ENCODE peak calls at places on chromosomes 6 and 20, in ten cellular contexts. D, T, O, M, V, S, C, J, U and Z are unnamed samples.

GRCh38 chr6:125818659-125819297 is 28.0 kb downstream of the NCOA7 start:
- DNase-seq in D (no peak), T (no peak), O (no peak), M (no peak), V (no peak), S (peak), C (no peak), J (no peak), U (no peak), Z (no peak)

GRCh38 chr6:163831736-163832135 is 417.2 kb downstream of the QKI start:
- DNase-seq in D (no peak), T (no peak), O (no peak), M (no peak), V (no peak), S (no peak), C (no peak), J (no peak), U (no peak), Z (no peak)

GRCh38 chr6:170011233-170012142 is 260.1 kb downstream of the ERMARD start:
- DNase-seq in D (peak), T (peak), O (no peak), M (no peak), V (no peak), S (no peak), C (no peak), J (no peak), U (no peak), Z (peak)

GRCh38 chr6:113694278-113695077 is 162.7 kb upstream of the MARCKS start:
- DNase-seq in D (no peak), T (no peak), O (no peak), M (no peak), V (no peak), S (peak), C (no peak), J (no peak), U (no peak), Z (no peak)

GRCh38 chr6:88143768-88144167 is 22.4 kb downstream of the CNR1 start:
- DNase-seq in D (no peak), T (no peak), O (no peak), M (no peak), V (no peak), S (no peak), C (no peak), J (no peak), U (no peak), Z (no peak)

GRCh38 chr20:51860015-51860882 is 57.9 kb upstream of the SALL4 start:
- DNase-seq in D (no peak), T (no peak), O (peak), M (no peak), V (no peak), S (peak), C (no peak), J (no peak), U (no peak), Z (no peak)

GRCh38 chr20:21209668-21210067 is 83.8 kb downstream of the KIZ start:
- DNase-seq in D (no peak), T (no peak), O (no peak), M (no peak), V (no peak), S (no peak), C (no peak), J (no peak), U (no peak), Z (no peak)

GRCh38 chr6:132530293-132530974 is 7.6 kb upstream of the TAAR9 start:
- DNase-seq in D (no peak), T (no peak), O (peak), M (peak), V (peak), S (peak), C (peak), J (peak), U (peak), Z (peak)

GRCh38 chr6:136226674-136227377 is 23.3 kb downstream of the MTFR2 start:
- DNase-seq in D (no peak), T (no peak), O (no peak), M (no peak), V (no peak), S (no peak), C (no peak), J (no peak), U (no peak), Z (no peak)

GRCh38 chr6:106702451-106703110 is 73.2 kb downstream of the QRSL1 start:
- DNase-seq in D (no peak), T (no peak), O (peak), M (no peak), V (no peak), S (no peak), C (no peak), J (no peak), U (no peak), Z (no peak)

GRCh38 chr6:38413097-38413800 is 226.5 kb downstream of the BTBD9 start:
- DNase-seq in D (peak), T (peak), O (no peak), M (no peak), V (no peak), S (peak), C (no peak), J (no peak), U (no peak), Z (no peak)

GRCh38 chr6:10315034-10315433 is 99.8 kb downstream of the TFAP2A start:
- DNase-seq in D (no peak), T (no peak), O (no peak), M (no peak), V (no peak), S (no peak), C (no peak), J (no peak), U (no peak), Z (peak)

GRCh38 chr6:170129691-170130171 is 161.1 kb downstream of the DLL1 start:
- DNase-seq in D (peak), T (peak), O (no peak), M (no peak), V (no peak), S (no peak), C (no peak), J (no peak), U (no peak), Z (no peak)

GRCh38 chr6:133241088-133241900 is at the start of gene EYA4:
- DNase-seq in D (peak), T (peak), O (no peak), M (no peak), V (no peak), S (peak), C (no peak), J (no peak), U (no peak), Z (peak)

GRCh38 chr6:44503471-44503870 is 116.0 kb downstream of the CDC5L start:
- DNase-seq in D (no peak), T (no peak), O (no peak), M (no peak), V (no peak), S (no peak), C (no peak), J (no peak), U (no peak), Z (no peak)

GRCh38 chr6:4296552-4296951 is 161.2 kb upstream of the ECI2 start:
- DNase-seq in D (no peak), T (no peak), O (no peak), M (no peak), V (no peak), S (no peak), C (no peak), J (no peak), U (no peak), Z (no peak)

GRCh38 chr20:3194617-3195280 is 9.7 kb downstream of the DDRGK1 start:
- DNase-seq in D (no peak), T (no peak), O (no peak), M (no peak), V (no peak), S (no peak), C (no peak), J (no peak), U (no peak), Z (no peak)

GRCh38 chr6:107154131-107154906 is 39.0 kb upstream of the BEND3 start:
- DNase-seq in D (no peak), T (no peak), O (no peak), M (no peak), V (no peak), S (no peak), C (no peak), J (no peak), U (no peak), Z (peak)

GRCh38 chr6:168158280-168158979 is 79.4 kb upstream of the FRMD1 start:
- DNase-seq in D (no peak), T (no peak), O (peak), M (no peak), V (no peak), S (no peak), C (no peak), J (no peak), U (no peak), Z (peak)

GRCh38 chr6:41228616-41229015 is 467 bp downstream of the TREML4 start:
- DNase-seq in D (no peak), T (no peak), O (no peak), M (no peak), V (no peak), S (peak), C (no peak), J (no peak), U (no peak), Z (peak)

GRCh38 chr6:143596857-143597256 is 80.9 kb upstream of the PHACTR2 start:
- DNase-seq in D (peak), T (peak), O (no peak), M (no peak), V (no peak), S (peak), C (no peak), J (no peak), U (no peak), Z (no peak)

GRCh38 chr20:32510120-32510600 is 75.0 kb downstream of the NOL4L start:
- DNase-seq in D (no peak), T (no peak), O (no peak), M (no peak), V (no peak), S (no peak), C (peak), J (no peak), U (no peak), Z (peak)

GRCh38 chr6:96059586-96059985 is 43.8 kb downstream of the FUT9 start:
- DNase-seq in D (no peak), T (no peak), O (no peak), M (no peak), V (no peak), S (no peak), C (no peak), J (no peak), U (no peak), Z (no peak)

GRCh38 chr6:147260091-147260490 is 55.9 kb downstream of the STXBP5 start:
- DNase-seq in D (no peak), T (no peak), O (no peak), M (no peak), V (no peak), S (no peak), C (no peak), J (no peak), U (no peak), Z (no peak)

GRCh38 chr6:2914318-2914660 is 11.2 kb upstream of the SERPINB9 start:
- DNase-seq in D (no peak), T (no peak), O (no peak), M (no peak), V (no peak), S (no peak), C (no peak), J (no peak), U (no peak), Z (peak)

GRCh38 chr20:35776513-35777101 is 4.8 kb downstream of the PHF20 start:
- DNase-seq in D (peak), T (peak), O (peak), M (no peak), V (no peak), S (peak), C (no peak), J (no peak), U (no peak), Z (no peak)

GRCh38 chr20:6976535-6976934 is 209.0 kb downstream of the BMP2 start:
- DNase-seq in D (no peak), T (no peak), O (no peak), M (no peak), V (no peak), S (peak), C (no peak), J (no peak), U (no peak), Z (no peak)